ENCODE peak calls at places on chromosomes 2 and 18, in six cellular contexts. W, I, Y, R, P and T are unnamed samples.
A peak's percentile ranks its signal among the peaks of the same experiment; 100 is the strongest.

GRCh38 chr2:6773007-6773693 is 92.6 kb downstream of the CMPK2 start:
- DNase-seq in W (peak; percentile 71), R (peak; percentile 48), I (no peak), P (peak; percentile 80), Y (peak; percentile 33), T (peak; percentile 59)

GRCh38 chr2:153864022-153864421 is 7.7 kb upstream of the GALNT13 start:
- DNase-seq in R (no peak), P (no peak), Y (no peak), W (no peak), I (no peak), T (no peak)

GRCh38 chr2:126041648-126042047 is 614.3 kb upstream of the GYPC start:
- DNase-seq in Y (no peak), R (no peak), P (no peak), W (no peak), I (no peak), T (no peak)

GRCh38 chr2:45816273-45816672 is 164.8 kb downstream of the PRKCE start:
- DNase-seq in Y (peak; percentile 40), I (no peak), R (no peak), P (no peak), W (peak; percentile 81), T (no peak)

GRCh38 chr2:191976436-191976835 is 129.5 kb upstream of the CAVIN2 start:
- DNase-seq in R (no peak), Y (peak; percentile 80), P (no peak), I (no peak), W (peak; percentile 67), T (no peak)

GRCh38 chr2:54459037-54459441 is 2.9 kb downstream of the SPTBN1 start:
- DNase-seq in I (no peak), R (no peak), W (peak; percentile 48), Y (peak; percentile 85), P (no peak), T (no peak)

GRCh38 chr2:213306320-213306942 is 22.2 kb downstream of the SPAG16 start:
- DNase-seq in W (peak; percentile 21), P (no peak), I (peak; percentile 37), Y (peak; percentile 76), R (no peak), T (no peak)

GRCh38 chr2:207847098-207847806 is 77.5 kb upstream of the FZD5 start:
- DNase-seq in W (no peak), Y (no peak), R (no peak), P (no peak), I (no peak), T (no peak)

GRCh38 chr2:241506793-241507429 is 1.5 kb downstream of the STK25 start:
- DNase-seq in W (peak; percentile 42), R (no peak), P (no peak), Y (no peak), I (no peak), T (no peak)

GRCh38 chr2:39851691-39852110 is 72.6 kb upstream of the THUMPD2 start:
- DNase-seq in R (no peak), I (no peak), P (no peak), Y (peak; percentile 42), W (peak; percentile 58), T (no peak)

GRCh38 chr18:8424917-8425725 is 184.1 kb upstream of the RAB12 start:
- DNase-seq in Y (peak; percentile 48), P (no peak), I (peak; percentile 86), W (peak; percentile 82), R (no peak), T (no peak)

GRCh38 chr2:182946949-182947348 is 80.5 kb upstream of the FRZB start:
- DNase-seq in I (no peak), W (peak; percentile 25), R (no peak), Y (peak; percentile 15), P (no peak), T (no peak)

GRCh38 chr18:45155526-45155925 is 459.8 kb upstream of the SLC14A2 start:
- DNase-seq in W (no peak), P (no peak), Y (peak; percentile 9), I (peak; percentile 94), R (no peak), T (no peak)

DNA sequence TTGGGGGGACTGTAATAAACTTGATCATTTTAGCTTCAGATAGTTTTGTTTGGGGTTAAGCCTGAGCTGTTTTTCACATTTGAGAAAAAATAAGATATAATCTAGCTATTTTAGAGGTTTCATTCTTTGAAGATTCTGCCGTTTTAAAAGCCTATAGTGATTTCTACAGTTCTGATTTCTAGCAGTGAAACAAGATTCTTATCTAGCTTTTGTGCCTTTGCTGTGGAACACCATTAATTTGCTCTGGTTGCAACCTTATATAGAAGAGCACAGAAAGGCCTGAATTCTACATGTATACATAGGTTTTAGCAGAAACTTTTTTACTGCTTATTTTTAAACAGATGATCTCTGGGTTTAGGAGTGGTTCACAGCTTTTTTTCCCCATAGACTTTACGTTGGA is 430 bp upstream of the HTR2B start:
- DNase-seq in W (no peak), Y (no peak), R (no peak), P (no peak), I (no peak), T (no peak)
- H3K4me3 ChIP-seq in W (peak overlapping the region; percentile 69), Y (no peak overlapping the region), R (no peak overlapping the region), P (no peak overlapping the region), I (no peak overlapping the region), T (no peak overlapping the region)

DNA sequence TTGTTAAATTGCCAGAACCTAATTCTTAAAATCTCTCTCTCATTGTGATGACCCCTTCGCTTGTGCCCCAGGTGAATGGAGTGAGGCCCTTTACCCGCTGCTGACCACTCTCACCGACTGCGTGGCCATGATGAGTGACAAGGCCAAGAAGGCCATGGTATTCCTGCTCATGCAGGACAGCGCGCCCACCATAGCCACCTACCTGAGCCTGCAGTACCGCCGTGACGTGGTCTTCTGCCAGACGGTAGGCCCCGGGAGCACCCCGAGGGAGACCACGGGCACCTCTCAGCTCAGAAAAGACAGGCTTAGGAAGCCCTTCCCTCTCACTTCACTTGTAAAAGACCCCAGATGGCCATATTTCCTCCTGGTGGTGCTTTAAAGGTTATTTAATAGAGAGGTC is 44.9 kb downstream of the COA5 start:
- DNase-seq in P (no peak), W (no peak), I (no peak), R (no peak), Y (no peak), T (no peak)
- H3K4me3 ChIP-seq in P (no peak overlapping the region), W (no peak overlapping the region), I (no peak overlapping the region), R (no peak overlapping the region), Y (no peak overlapping the region), T (no peak overlapping the region)

GRCh38 chr2:202033317-202034248 is at the start of gene FZD7:
- DNase-seq in W (peak; percentile 98), R (peak; percentile 72), Y (peak; percentile 85), I (peak; percentile 63), P (peak; percentile 87), T (peak; percentile 83)

GRCh38 chr2:202034249-202035088 is 814 bp downstream of the FZD7 start:
- DNase-seq in W (peak; percentile 65), Y (peak; percentile 28), I (peak; percentile 15), P (peak; percentile 53), R (peak; percentile 16), T (no peak)

GRCh38 chr2:202035941-202036372 is 2.3 kb downstream of the FZD7 start:
- DNase-seq in P (no peak), I (no peak), Y (no peak), W (no peak), R (no peak), T (no peak)

GRCh38 chr2:202036601-202037037 is 3.0 kb downstream of the FZD7 start:
- DNase-seq in Y (no peak), P (no peak), R (no peak), W (peak; percentile 64), I (no peak), T (no peak)

DNA sequence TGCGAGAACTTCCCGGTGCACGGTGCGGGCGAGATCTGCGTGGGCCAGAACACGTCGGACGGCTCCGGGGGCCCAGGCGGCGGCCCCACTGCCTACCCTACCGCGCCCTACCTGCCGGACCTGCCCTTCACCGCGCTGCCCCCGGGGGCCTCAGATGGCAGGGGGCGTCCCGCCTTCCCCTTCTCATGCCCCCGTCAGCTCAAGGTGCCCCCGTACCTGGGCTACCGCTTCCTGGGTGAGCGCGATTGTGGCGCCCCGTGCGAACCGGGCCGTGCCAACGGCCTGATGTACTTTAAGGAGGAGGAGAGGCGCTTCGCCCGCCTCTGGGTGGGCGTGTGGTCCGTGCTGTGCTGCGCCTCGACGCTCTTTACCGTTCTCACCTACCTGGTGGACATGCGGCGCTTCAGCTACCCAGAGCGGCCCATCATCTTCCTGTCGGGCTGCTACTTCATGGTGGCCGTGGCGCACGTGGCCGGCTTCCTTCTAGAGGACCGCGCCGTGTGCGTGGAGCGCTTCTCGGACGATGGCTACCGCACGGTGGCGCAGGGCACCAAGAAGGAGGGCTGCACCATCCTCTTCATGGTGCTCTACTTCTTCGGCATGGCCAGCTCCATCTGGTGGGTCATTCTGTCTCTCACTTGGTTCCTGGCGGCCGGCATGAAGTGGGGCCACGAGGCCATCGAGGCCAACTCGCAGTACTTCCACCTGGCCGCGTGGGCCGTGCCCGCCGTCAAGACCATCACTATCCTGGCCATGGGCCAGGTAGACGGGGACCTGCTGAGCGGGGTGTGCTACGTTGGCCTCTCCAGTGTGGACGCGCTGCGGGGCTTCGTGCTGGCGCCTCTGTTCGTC is 1.7 kb downstream of the FZD7 start:
- DNase-seq in I (no peak), P (no peak), Y (peak; percentile 22), R (no peak), W (peak; percentile 94), T (peak; percentile 16)
- H3K4me3 ChIP-seq in I (peak overlapping the region; percentile 54), P (peak overlapping the region; percentile 73), Y (peak overlapping the region; percentile 55), R (peak overlapping the region; percentile 77), W (peak overlapping the region; percentile 76), T (peak overlapping the region; percentile 23)

GRCh38 chr2:96872591-96873349 is 2.9 kb upstream of the SEMA4C start:
- DNase-seq in I (peak; percentile 72), P (no peak), R (no peak), W (no peak), Y (no peak), T (no peak)
- H3K4me3 ChIP-seq in I (no peak overlapping the region), P (no peak overlapping the region), R (no peak overlapping the region), W (no peak overlapping the region), Y (no peak overlapping the region), T (no peak overlapping the region)

GRCh38 chr2:27441226-27441926 is 805 bp upstream of the KRTCAP3 start:
- DNase-seq in I (no peak), W (no peak), P (no peak), R (no peak), Y (no peak), T (no peak)

GRCh38 chr2:27445155-27445554 is 3.0 kb downstream of the KRTCAP3 start:
- DNase-seq in R (no peak), W (no peak), I (no peak), Y (no peak), P (no peak), T (no peak)

GRCh38 chr2:27441958-27442281 is 261 bp upstream of the KRTCAP3 start:
- DNase-seq in R (no peak), I (no peak), Y (no peak), P (no peak), W (no peak), T (no peak)

GRCh38 chr2:27442981-27443323 is 771 bp downstream of the KRTCAP3 start:
- DNase-seq in P (no peak), Y (no peak), W (no peak), I (no peak), R (no peak), T (no peak)

GRCh38 chr2:27442282-27442980 is at the start of gene KRTCAP3:
- DNase-seq in P (peak; percentile 72), W (no peak), R (no peak), Y (no peak), I (peak; percentile 50), T (peak; percentile 49)
- H3K4me3 ChIP-seq in P (no peak within 1 kb of the TSS), W (no peak within 1 kb of the TSS), R (no peak within 1 kb of the TSS), Y (no peak within 1 kb of the TSS), I (peak within 1 kb of the TSS; percentile 68), T (no peak within 1 kb of the TSS)